ENCODE peak calls at places on chromosome 1, in four cellular contexts. One of them, this sample, is unnamed.

GRCh38 chr1:112251766-112252506 is 144.1 kb upstream of the CTTNBP2NL start:
- DNase-seq in NCI-H1105 treated with DMSO at 0.1 percent for 48 hours: no peak
- DNase-seq in NCI-H226: peak; percentile 91
- DNase-seq in stimulated activated naive B cell treated with anti-CD40 and anti-IgM and Interleukin-4, amounts not matched to agents 10 μg/mL and 1 μg/mL and 100 μg/mL, for 72 hours: no peak
- DNase-seq in this sample: no peak

GRCh38 chr1:168531605-168532345 is 12.0 kb downstream of the XCL2 start:
- DNase-seq in stimulated activated naive B cell treated with anti-CD40 and anti-IgM and Interleukin-4, amounts not matched to agents 10 μg/mL and 1 μg/mL and 100 μg/mL, for 72 hours: no peak
- DNase-seq in NCI-H1105 treated with DMSO at 0.1 percent for 48 hours: no peak
- DNase-seq in NCI-H226: no peak
- DNase-seq in this sample: no peak

GRCh38 chr1:3070304-3070653 is 1.3 kb downstream of the PRDM16 start:
- DNase-seq in NCI-H1105 treated with DMSO at 0.1 percent for 48 hours: no peak
- DNase-seq in NCI-H226: no peak
- DNase-seq in stimulated activated naive B cell treated with anti-CD40 and anti-IgM and Interleukin-4, amounts not matched to agents 10 μg/mL and 1 μg/mL and 100 μg/mL, for 72 hours: no peak
- DNase-seq in this sample: no peak

GRCh38 chr1:10189659-10190058 is 20.7 kb upstream of the KIF1B start:
- DNase-seq in NCI-H1105 treated with DMSO at 0.1 percent for 48 hours: no peak
- DNase-seq in stimulated activated naive B cell treated with anti-CD40 and anti-IgM and Interleukin-4, amounts not matched to agents 10 μg/mL and 1 μg/mL and 100 μg/mL, for 72 hours: no peak
- DNase-seq in NCI-H226: no peak
- DNase-seq in this sample: no peak

GRCh38 chr1:43981135-43981491 is 2.1 kb downstream of the B4GALT2 start:
- DNase-seq in NCI-H226: no peak
- DNase-seq in NCI-H1105 treated with DMSO at 0.1 percent for 48 hours: no peak
- DNase-seq in stimulated activated naive B cell treated with anti-CD40 and anti-IgM and Interleukin-4, amounts not matched to agents 10 μg/mL and 1 μg/mL and 100 μg/mL, for 72 hours: no peak
- DNase-seq in this sample: no peak

GRCh38 chr1:107010582-107010981 is 45.9 kb upstream of the PRMT6 start:
- DNase-seq in NCI-H226: no peak
- DNase-seq in NCI-H1105 treated with DMSO at 0.1 percent for 48 hours: no peak
- DNase-seq in stimulated activated naive B cell treated with anti-CD40 and anti-IgM and Interleukin-4, amounts not matched to agents 10 μg/mL and 1 μg/mL and 100 μg/mL, for 72 hours: no peak
- DNase-seq in this sample: no peak

GRCh38 chr1:7752512-7753417 is 18.3 kb upstream of the VAMP3 start:
- DNase-seq in NCI-H226: peak; percentile 14
- DNase-seq in NCI-H1105 treated with DMSO at 0.1 percent for 48 hours: peak; percentile 84
- DNase-seq in stimulated activated naive B cell treated with anti-CD40 and anti-IgM and Interleukin-4, amounts not matched to agents 10 μg/mL and 1 μg/mL and 100 μg/mL, for 72 hours: no peak
- DNase-seq in this sample: no peak

GRCh38 chr1:23577056-23577985 is 18.0 kb upstream of the ID3 start:
- DNase-seq in NCI-H226: peak; percentile 57
- DNase-seq in stimulated activated naive B cell treated with anti-CD40 and anti-IgM and Interleukin-4, amounts not matched to agents 10 μg/mL and 1 μg/mL and 100 μg/mL, for 72 hours: peak; percentile 66
- DNase-seq in NCI-H1105 treated with DMSO at 0.1 percent for 48 hours: no peak
- DNase-seq in this sample: no peak

GRCh38 chr1:167790117-167790516 is 68.3 kb downstream of the MPZL1 start:
- DNase-seq in NCI-H1105 treated with DMSO at 0.1 percent for 48 hours: peak; percentile 33
- DNase-seq in NCI-H226: peak; percentile 26
- DNase-seq in stimulated activated naive B cell treated with anti-CD40 and anti-IgM and Interleukin-4, amounts not matched to agents 10 μg/mL and 1 μg/mL and 100 μg/mL, for 72 hours: no peak
- DNase-seq in this sample: no peak

GRCh38 chr1:96918406-96918805 is 196.8 kb downstream of the PTBP2 start:
- DNase-seq in stimulated activated naive B cell treated with anti-CD40 and anti-IgM and Interleukin-4, amounts not matched to agents 10 μg/mL and 1 μg/mL and 100 μg/mL, for 72 hours: no peak
- DNase-seq in NCI-H1105 treated with DMSO at 0.1 percent for 48 hours: no peak
- DNase-seq in NCI-H226: peak; percentile 75
- DNase-seq in this sample: no peak

GRCh38 chr1:34884961-34885360 is 25.4 kb upstream of the SMIM12 start:
- DNase-seq in NCI-H226: no peak
- DNase-seq in stimulated activated naive B cell treated with anti-CD40 and anti-IgM and Interleukin-4, amounts not matched to agents 10 μg/mL and 1 μg/mL and 100 μg/mL, for 72 hours: no peak
- DNase-seq in NCI-H1105 treated with DMSO at 0.1 percent for 48 hours: peak; percentile 41
- DNase-seq in this sample: no peak

GRCh38 chr1:241810769-241811402 is 37.1 kb upstream of the EXO1 start:
- DNase-seq in NCI-H226: no peak
- DNase-seq in NCI-H1105 treated with DMSO at 0.1 percent for 48 hours: no peak
- DNase-seq in stimulated activated naive B cell treated with anti-CD40 and anti-IgM and Interleukin-4, amounts not matched to agents 10 μg/mL and 1 μg/mL and 100 μg/mL, for 72 hours: no peak
- DNase-seq in this sample: no peak

GRCh38 chr1:212680691-212681090 is 18.9 kb downstream of the BATF3 start:
- DNase-seq in NCI-H1105 treated with DMSO at 0.1 percent for 48 hours: no peak
- DNase-seq in NCI-H226: no peak
- DNase-seq in stimulated activated naive B cell treated with anti-CD40 and anti-IgM and Interleukin-4, amounts not matched to agents 10 μg/mL and 1 μg/mL and 100 μg/mL, for 72 hours: no peak
- DNase-seq in this sample: no peak

GRCh38 chr1:39711359-39712340 is 20.4 kb upstream of the HPCAL4 start:
- DNase-seq in NCI-H1105 treated with DMSO at 0.1 percent for 48 hours: no peak
- DNase-seq in NCI-H226: no peak
- DNase-seq in stimulated activated naive B cell treated with anti-CD40 and anti-IgM and Interleukin-4, amounts not matched to agents 10 μg/mL and 1 μg/mL and 100 μg/mL, for 72 hours: no peak
- DNase-seq in this sample: no peak

GRCh38 chr1:165699577-165699976 is 1.2 kb upstream of the ALDH9A1 start:
- DNase-seq in NCI-H1105 treated with DMSO at 0.1 percent for 48 hours: no peak
- DNase-seq in NCI-H226: no peak
- DNase-seq in stimulated activated naive B cell treated with anti-CD40 and anti-IgM and Interleukin-4, amounts not matched to agents 10 μg/mL and 1 μg/mL and 100 μg/mL, for 72 hours: no peak
- DNase-seq in this sample: no peak

GRCh38 chr1:108897865-108898720 is 21.3 kb downstream of the GPSM2 start:
- DNase-seq in NCI-H1105 treated with DMSO at 0.1 percent for 48 hours: peak; percentile 60
- DNase-seq in NCI-H226: peak; percentile 23
- DNase-seq in stimulated activated naive B cell treated with anti-CD40 and anti-IgM and Interleukin-4, amounts not matched to agents 10 μg/mL and 1 μg/mL and 100 μg/mL, for 72 hours: no peak
- DNase-seq in this sample: peak; percentile 50

GRCh38 chr1:2523891-2524609 is 2.3 kb downstream of the PANK4 start:
- DNase-seq in NCI-H226: no peak
- DNase-seq in stimulated activated naive B cell treated with anti-CD40 and anti-IgM and Interleukin-4, amounts not matched to agents 10 μg/mL and 1 μg/mL and 100 μg/mL, for 72 hours: no peak
- DNase-seq in NCI-H1105 treated with DMSO at 0.1 percent for 48 hours: no peak
- DNase-seq in this sample: no peak

GRCh38 chr1:207863893-207864535 is 46.9 kb downstream of the CD34 start:
- DNase-seq in stimulated activated naive B cell treated with anti-CD40 and anti-IgM and Interleukin-4, amounts not matched to agents 10 μg/mL and 1 μg/mL and 100 μg/mL, for 72 hours: peak; percentile 33
- DNase-seq in NCI-H226: no peak
- DNase-seq in NCI-H1105 treated with DMSO at 0.1 percent for 48 hours: no peak
- DNase-seq in this sample: no peak

GRCh38 chr1:233057836-233058235 is 107.4 kb downstream of the NTPCR start:
- DNase-seq in NCI-H226: no peak
- DNase-seq in stimulated activated naive B cell treated with anti-CD40 and anti-IgM and Interleukin-4, amounts not matched to agents 10 μg/mL and 1 μg/mL and 100 μg/mL, for 72 hours: no peak
- DNase-seq in NCI-H1105 treated with DMSO at 0.1 percent for 48 hours: no peak
- DNase-seq in this sample: no peak

GRCh38 chr1:228548788-228549187 is 61.6 kb downstream of the RNF187 start:
- DNase-seq in NCI-H226: no peak
- DNase-seq in stimulated activated naive B cell treated with anti-CD40 and anti-IgM and Interleukin-4, amounts not matched to agents 10 μg/mL and 1 μg/mL and 100 μg/mL, for 72 hours: no peak
- DNase-seq in NCI-H1105 treated with DMSO at 0.1 percent for 48 hours: no peak
- DNase-seq in this sample: no peak

GRCh38 chr1:70762386-70762785 is 285.2 kb downstream of the PTGER3 start:
- DNase-seq in stimulated activated naive B cell treated with anti-CD40 and anti-IgM and Interleukin-4, amounts not matched to agents 10 μg/mL and 1 μg/mL and 100 μg/mL, for 72 hours: no peak
- DNase-seq in NCI-H226: no peak
- DNase-seq in NCI-H1105 treated with DMSO at 0.1 percent for 48 hours: no peak
- DNase-seq in this sample: no peak

GRCh38 chr1:159071970-159072582 is 4.5 kb downstream of the AIM2 start:
- DNase-seq in NCI-H226: peak; percentile 14
- DNase-seq in NCI-H1105 treated with DMSO at 0.1 percent for 48 hours: peak; percentile 76
- DNase-seq in stimulated activated naive B cell treated with anti-CD40 and anti-IgM and Interleukin-4, amounts not matched to agents 10 μg/mL and 1 μg/mL and 100 μg/mL, for 72 hours: no peak
- DNase-seq in this sample: peak; percentile 40

GRCh38 chr1:26220199-26220912 is 13.6 kb upstream of the CEP85 start:
- DNase-seq in stimulated activated naive B cell treated with anti-CD40 and anti-IgM and Interleukin-4, amounts not matched to agents 10 μg/mL and 1 μg/mL and 100 μg/mL, for 72 hours: no peak
- DNase-seq in NCI-H226: no peak
- DNase-seq in NCI-H1105 treated with DMSO at 0.1 percent for 48 hours: no peak
- DNase-seq in this sample: no peak

GRCh38 chr1:28326980-28327379 is 1.9 kb upstream of the MED18 start:
- DNase-seq in NCI-H226: peak; percentile 56
- DNase-seq in stimulated activated naive B cell treated with anti-CD40 and anti-IgM and Interleukin-4, amounts not matched to agents 10 μg/mL and 1 μg/mL and 100 μg/mL, for 72 hours: no peak
- DNase-seq in NCI-H1105 treated with DMSO at 0.1 percent for 48 hours: no peak
- DNase-seq in this sample: peak; percentile 17

GRCh38 chr1:9129391-9130041 is 614 bp upstream of the GPR157 start:
- DNase-seq in NCI-H226: peak; percentile 61
- DNase-seq in NCI-H1105 treated with DMSO at 0.1 percent for 48 hours: peak; percentile 32
- DNase-seq in stimulated activated naive B cell treated with anti-CD40 and anti-IgM and Interleukin-4, amounts not matched to agents 10 μg/mL and 1 μg/mL and 100 μg/mL, for 72 hours: peak; percentile 81
- DNase-seq in this sample: peak; percentile 61

GRCh38 chr1:27538793-27539192 is 48.8 kb upstream of the WASF2 start:
- DNase-seq in stimulated activated naive B cell treated with anti-CD40 and anti-IgM and Interleukin-4, amounts not matched to agents 10 μg/mL and 1 μg/mL and 100 μg/mL, for 72 hours: no peak
- DNase-seq in NCI-H226: peak; percentile 85
- DNase-seq in NCI-H1105 treated with DMSO at 0.1 percent for 48 hours: no peak
- DNase-seq in this sample: no peak

GRCh38 chr1:20616468-20617156 is 16.6 kb upstream of the PINK1 start:
- DNase-seq in NCI-H226: no peak
- DNase-seq in stimulated activated naive B cell treated with anti-CD40 and anti-IgM and Interleukin-4, amounts not matched to agents 10 μg/mL and 1 μg/mL and 100 μg/mL, for 72 hours: no peak
- DNase-seq in NCI-H1105 treated with DMSO at 0.1 percent for 48 hours: no peak
- DNase-seq in this sample: no peak

GRCh38 chr1:69992594-69992993 is 212.8 kb downstream of the LRRC40 start:
- DNase-seq in NCI-H226: no peak
- DNase-seq in stimulated activated naive B cell treated with anti-CD40 and anti-IgM and Interleukin-4, amounts not matched to agents 10 μg/mL and 1 μg/mL and 100 μg/mL, for 72 hours: no peak
- DNase-seq in NCI-H1105 treated with DMSO at 0.1 percent for 48 hours: no peak
- DNase-seq in this sample: no peak

GRCh38 chr1:179369751-179370341 is 4.1 kb downstream of the AXDND1 start:
- DNase-seq in stimulated activated naive B cell treated with anti-CD40 and anti-IgM and Interleukin-4, amounts not matched to agents 10 μg/mL and 1 μg/mL and 100 μg/mL, for 72 hours: no peak
- DNase-seq in NCI-H1105 treated with DMSO at 0.1 percent for 48 hours: peak; percentile 67
- DNase-seq in NCI-H226: peak; percentile 48
- DNase-seq in this sample: peak; percentile 45

GRCh38 chr1:208803371-208803811 is 559.2 kb upstream of the PLXNA2 start:
- DNase-seq in NCI-H1105 treated with DMSO at 0.1 percent for 48 hours: peak; percentile 94
- DNase-seq in NCI-H226: no peak
- DNase-seq in stimulated activated naive B cell treated with anti-CD40 and anti-IgM and Interleukin-4, amounts not matched to agents 10 μg/mL and 1 μg/mL and 100 μg/mL, for 72 hours: no peak
- DNase-seq in this sample: no peak

GRCh38 chr1:94296018-94296417 is 58.6 kb upstream of the ARHGAP29 start:
- DNase-seq in NCI-H1105 treated with DMSO at 0.1 percent for 48 hours: no peak
- DNase-seq in stimulated activated naive B cell treated with anti-CD40 and anti-IgM and Interleukin-4, amounts not matched to agents 10 μg/mL and 1 μg/mL and 100 μg/mL, for 72 hours: no peak
- DNase-seq in NCI-H226: no peak
- DNase-seq in this sample: no peak

GRCh38 chr1:41547781-41548560 is 63.5 kb upstream of the EDN2 start:
- DNase-seq in stimulated activated naive B cell treated with anti-CD40 and anti-IgM and Interleukin-4, amounts not matched to agents 10 μg/mL and 1 μg/mL and 100 μg/mL, for 72 hours: no peak
- DNase-seq in NCI-H226: no peak
- DNase-seq in NCI-H1105 treated with DMSO at 0.1 percent for 48 hours: no peak
- DNase-seq in this sample: no peak

GRCh38 chr1:162056043-162056442 is 13.4 kb upstream of the NOS1AP start:
- DNase-seq in NCI-H226: peak; percentile 67
- DNase-seq in NCI-H1105 treated with DMSO at 0.1 percent for 48 hours: peak; percentile 58
- DNase-seq in stimulated activated naive B cell treated with anti-CD40 and anti-IgM and Interleukin-4, amounts not matched to agents 10 μg/mL and 1 μg/mL and 100 μg/mL, for 72 hours: peak; percentile 28
- DNase-seq in this sample: peak; percentile 20

GRCh38 chr1:24980836-24981631 is 51.0 kb upstream of the RUNX3 start:
- DNase-seq in stimulated activated naive B cell treated with anti-CD40 and anti-IgM and Interleukin-4, amounts not matched to agents 10 μg/mL and 1 μg/mL and 100 μg/mL, for 72 hours: no peak
- DNase-seq in NCI-H1105 treated with DMSO at 0.1 percent for 48 hours: no peak
- DNase-seq in NCI-H226: no peak
- DNase-seq in this sample: no peak

This sample was measured in HL-60.